ENCODE peak calls at places on chromosomes 3 and 15, in seven cellular contexts. C is AG09319; O is PC-3; W is MCF 10A; I is spleen; Y is PC-9; V is CD8-positive, alpha-beta T cell. M is an unnamed sample.

GRCh38 chr15:92714071-92714456 is 58.5 kb upstream of the FAM174B start:
- DNase-seq in Y (peak), C (no peak), W (no peak), O (peak), I (no peak), V (no peak), M (no peak)

GRCh38 chr3:147398841-147399534 is 7.4 kb downstream of the ZIC4 start:
- DNase-seq in Y (no peak), W (peak), I (no peak), O (peak), C (no peak), V (no peak), M (no peak)

GRCh38 chr15:74785716-74786032 is 3.8 kb downstream of the CSK start:
- DNase-seq in I (peak), O (no peak), Y (no peak), W (no peak), V (no peak), C (no peak), M (no peak)

GRCh38 chr3:20680990-20681628 is 495.1 kb upstream of the SGO1 start:
- DNase-seq in C (no peak), W (no peak), V (no peak), O (no peak), Y (no peak), I (no peak), M (no peak)

GRCh38 chr15:35624881-35625280 is 78.9 kb upstream of the DPH6 start:
- DNase-seq in Y (no peak), C (peak), W (peak), O (no peak), I (no peak), V (no peak), M (no peak)

GRCh38 chr15:96243701-96244100 is 86.8 kb upstream of the NR2F2 start:
- DNase-seq in Y (no peak), O (no peak), V (no peak), I (no peak), C (no peak), W (no peak), M (no peak)

GRCh38 chr3:178137831-178138230 is 398.4 kb upstream of the KCNMB2 start:
- DNase-seq in V (no peak), Y (no peak), C (no peak), I (no peak), O (no peak), W (no peak), M (no peak)

GRCh38 chr3:114093596-114093995 is 37.1 kb downstream of the QTRT2 start:
- DNase-seq in Y (peak), V (no peak), O (peak), C (peak), I (no peak), W (peak), M (no peak)

GRCh38 chr3:63130625-63131024 is 147.5 kb upstream of the SYNPR start:
- DNase-seq in V (no peak), W (no peak), C (no peak), Y (no peak), I (no peak), O (no peak), M (no peak)

GRCh38 chr3:71580636-71581215 is 2.8 kb downstream of the FOXP1 start:
- DNase-seq in V (no peak), Y (no peak), O (no peak), W (peak), I (no peak), C (no peak), M (no peak)

GRCh38 chr3:134446800-134447199 is 39.0 kb downstream of the ANAPC13 start:
- DNase-seq in Y (no peak), O (peak), W (peak), I (no peak), V (no peak), C (no peak), M (no peak)

GRCh38 chr15:78996876-78997275 is 52.0 kb upstream of the CTSH start:
- DNase-seq in C (no peak), I (no peak), V (no peak), O (peak), Y (peak), W (no peak), M (peak)

GRCh38 chr3:88812576-88812975 is 294.8 kb upstream of the EPHA3 start:
- DNase-seq in I (no peak), W (no peak), Y (no peak), C (no peak), V (no peak), O (no peak), M (no peak)

GRCh38 chr3:27617552-27617951 is 104.6 kb downstream of the EOMES start:
- DNase-seq in I (no peak), O (no peak), C (no peak), V (no peak), W (no peak), Y (no peak), M (no peak)

GRCh38 chr15:60555814-60556213 is 76.9 kb upstream of the ICE2 start:
- DNase-seq in V (no peak), O (no peak), I (no peak), Y (no peak), W (no peak), C (no peak), M (no peak)

GRCh38 chr3:54999801-55000200 is 71.9 kb upstream of the LRTM1 start:
- DNase-seq in O (no peak), C (no peak), V (no peak), I (no peak), W (no peak), Y (no peak), M (no peak)

GRCh38 chr15:67033521-67033920 is 31.9 kb upstream of the SMAD3 start:
- DNase-seq in C (no peak), W (no peak), I (peak), V (peak), Y (no peak), O (no peak), M (no peak)
- TF ChIP-seq CTCF in C (no peak), W (no peak), I (no peak), V (no peak), Y (no peak), O (no peak), M (no peak)

GRCh38 chr3:60742606-60743145 is 508.6 kb downstream of the FHIT start:
- DNase-seq in O (peak), W (peak), V (no peak), Y (peak), I (no peak), C (no peak), M (no peak)
- TF ChIP-seq CTCF in O (peak), W (peak), V (no peak), Y (peak), I (no peak), C (peak), M (no peak)

DNA sequence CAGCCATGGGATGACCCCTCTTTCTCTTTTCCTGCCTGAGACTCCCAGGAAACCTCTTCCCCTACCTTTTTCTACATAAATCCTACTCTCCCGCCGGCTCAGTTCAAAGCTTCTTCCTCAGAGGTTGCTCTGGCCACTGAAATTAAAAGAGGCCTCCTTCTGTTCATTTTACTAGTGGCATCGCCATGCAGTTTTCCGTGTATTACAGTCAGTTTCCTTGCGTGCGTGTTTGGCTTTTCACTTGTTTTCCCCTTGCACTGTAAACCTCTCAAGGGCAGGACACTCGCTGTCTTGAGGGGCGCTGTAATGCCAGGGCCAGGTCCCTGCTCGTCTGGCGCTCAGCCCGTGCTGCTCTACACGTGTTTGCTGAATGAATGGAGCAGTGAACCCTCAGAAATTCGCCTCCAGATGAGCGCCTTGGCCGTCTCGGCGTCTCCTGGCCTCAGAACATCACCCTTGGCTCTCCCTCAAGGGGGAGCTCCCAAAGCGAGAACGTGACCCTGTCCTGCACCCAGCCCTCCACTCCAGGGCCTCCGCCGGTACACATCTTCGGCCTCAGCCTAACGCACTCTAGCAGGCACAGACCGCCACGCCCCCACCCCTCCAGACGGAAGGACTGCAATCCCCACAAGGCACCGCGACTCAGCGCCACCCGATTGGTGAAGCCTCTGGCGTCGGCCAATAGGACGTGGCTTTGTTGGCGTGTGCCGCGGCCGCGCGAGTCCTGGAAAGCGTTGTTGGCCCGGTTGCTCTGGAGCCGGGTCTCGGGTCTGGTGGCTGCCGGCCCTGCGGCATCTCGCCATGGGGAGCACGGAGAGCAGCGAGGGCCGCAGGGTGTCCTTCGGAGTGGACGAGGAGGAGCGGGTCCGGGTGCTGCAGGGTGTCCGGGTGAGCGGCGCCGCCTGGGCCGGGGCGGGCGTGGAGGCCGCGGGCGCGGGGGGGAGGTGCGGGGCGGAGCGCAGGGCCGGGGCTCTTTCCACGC is at the start of gene CHCHD6:
- DNase-seq in Y (peak), W (peak), C (peak), I (peak), V (peak), O (peak), M (peak)
- TF ChIP-seq CTCF in Y (peak), W (peak), C (peak), I (no peak), V (no peak), O (peak), M (no peak)

GRCh38 chr3:102307442-102307841 is 127.4 kb upstream of the ZPLD1 start:
- DNase-seq in C (no peak), W (no peak), I (no peak), O (no peak), V (no peak), Y (no peak), M (no peak)
- TF ChIP-seq CTCF in C (no peak), W (no peak), I (no peak), O (no peak), V (no peak), Y (no peak), M (no peak)

GRCh38 chr3:117059054-117059989 is 349.7 kb downstream of the TUSC7 start:
- DNase-seq in C (no peak), I (no peak), V (no peak), O (peak), Y (no peak), W (peak), M (no peak)
- TF ChIP-seq CTCF in C (peak), I (peak), V (no peak), O (peak), Y (peak), W (peak), M (peak)

DNA sequence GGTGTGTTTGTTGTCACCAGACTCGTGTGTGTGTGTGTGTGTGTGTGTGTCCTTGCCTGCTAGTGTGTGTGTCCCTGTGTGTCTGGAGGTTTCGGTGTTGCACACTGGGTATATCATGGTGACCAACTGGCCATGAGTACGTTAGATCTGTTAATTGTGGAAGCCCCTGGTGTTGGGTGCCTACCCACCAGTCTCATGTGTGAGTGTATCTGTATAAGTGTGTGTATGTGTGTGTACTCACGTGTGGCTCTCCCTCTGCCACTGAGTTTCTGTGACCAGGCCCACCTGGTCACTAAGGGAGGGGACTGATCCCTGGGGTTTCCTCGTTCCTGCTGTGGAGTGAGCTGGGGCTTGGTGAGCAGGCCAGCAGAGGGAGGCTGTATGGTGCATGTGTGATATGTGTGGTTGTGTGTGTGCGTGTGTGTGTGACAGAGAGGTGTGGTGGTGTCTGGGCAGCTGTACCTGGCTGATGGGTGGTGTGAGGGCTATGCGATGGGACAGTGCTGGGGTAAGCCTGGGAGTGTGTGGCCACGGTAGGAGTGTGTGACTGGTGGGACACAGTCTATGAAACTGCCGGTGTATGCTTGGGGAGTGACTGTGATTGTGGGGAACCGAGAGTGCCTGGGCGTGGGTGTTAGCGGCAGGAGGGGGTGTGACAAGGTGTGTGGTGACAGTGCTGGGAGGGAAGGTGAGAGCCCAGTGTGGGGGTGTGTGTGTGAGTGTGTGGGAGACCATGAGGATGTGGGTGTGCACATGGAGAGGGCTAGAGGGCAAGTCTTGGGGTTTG is 1.9 kb downstream of the PRKCD start:
- DNase-seq in C (no peak), V (peak), O (peak), Y (no peak), I (peak), W (no peak), M (no peak)
- TF ChIP-seq CTCF in C (no peak), V (no peak), O (no peak), Y (no peak), I (no peak), W (no peak), M (no peak)

GRCh38 chr15:33157636-33158035 is 36.9 kb downstream of the FMN1 start:
- DNase-seq in W (no peak), O (no peak), C (no peak), Y (no peak), I (no peak), V (no peak), M (no peak)

GRCh38 chr15:33160581-33161165 is 33.8 kb downstream of the FMN1 start:
- DNase-seq in O (no peak), V (no peak), W (no peak), Y (no peak), I (no peak), C (no peak), M (no peak)

GRCh38 chr15:33161209-33161608 is 33.3 kb downstream of the FMN1 start:
- DNase-seq in C (no peak), Y (no peak), I (no peak), O (no peak), W (no peak), V (no peak), M (no peak)

GRCh38 chr15:33158359-33158758 is 36.2 kb downstream of the FMN1 start:
- DNase-seq in W (no peak), V (no peak), C (no peak), I (no peak), Y (no peak), O (no peak), M (no peak)

DNA sequence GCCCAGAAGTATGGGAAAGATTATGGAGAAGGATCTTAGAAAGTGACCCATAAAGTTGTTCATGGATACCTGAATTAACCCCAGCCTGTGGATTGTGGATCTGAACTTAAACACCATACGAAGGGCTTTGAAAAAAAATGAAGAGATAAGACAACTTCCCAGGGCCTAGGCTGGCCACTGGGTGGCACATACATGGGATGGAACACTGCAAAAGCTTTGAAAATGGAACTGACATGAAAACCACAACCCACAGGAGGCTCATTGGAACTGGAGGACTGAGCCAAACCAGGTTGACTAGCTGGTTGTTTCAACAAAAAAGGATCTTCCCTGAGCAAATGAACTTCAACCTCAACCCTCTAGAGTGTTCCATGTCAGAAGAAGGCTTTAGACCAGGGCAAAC is 34.5 kb downstream of the FMN1 start:
- DNase-seq in O (peak), C (no peak), Y (no peak), V (no peak), I (no peak), W (no peak), M (no peak)
- TF ChIP-seq CTCF in O (peak), C (no peak), Y (no peak), V (no peak), I (no peak), W (no peak), M (no peak)

DNA sequence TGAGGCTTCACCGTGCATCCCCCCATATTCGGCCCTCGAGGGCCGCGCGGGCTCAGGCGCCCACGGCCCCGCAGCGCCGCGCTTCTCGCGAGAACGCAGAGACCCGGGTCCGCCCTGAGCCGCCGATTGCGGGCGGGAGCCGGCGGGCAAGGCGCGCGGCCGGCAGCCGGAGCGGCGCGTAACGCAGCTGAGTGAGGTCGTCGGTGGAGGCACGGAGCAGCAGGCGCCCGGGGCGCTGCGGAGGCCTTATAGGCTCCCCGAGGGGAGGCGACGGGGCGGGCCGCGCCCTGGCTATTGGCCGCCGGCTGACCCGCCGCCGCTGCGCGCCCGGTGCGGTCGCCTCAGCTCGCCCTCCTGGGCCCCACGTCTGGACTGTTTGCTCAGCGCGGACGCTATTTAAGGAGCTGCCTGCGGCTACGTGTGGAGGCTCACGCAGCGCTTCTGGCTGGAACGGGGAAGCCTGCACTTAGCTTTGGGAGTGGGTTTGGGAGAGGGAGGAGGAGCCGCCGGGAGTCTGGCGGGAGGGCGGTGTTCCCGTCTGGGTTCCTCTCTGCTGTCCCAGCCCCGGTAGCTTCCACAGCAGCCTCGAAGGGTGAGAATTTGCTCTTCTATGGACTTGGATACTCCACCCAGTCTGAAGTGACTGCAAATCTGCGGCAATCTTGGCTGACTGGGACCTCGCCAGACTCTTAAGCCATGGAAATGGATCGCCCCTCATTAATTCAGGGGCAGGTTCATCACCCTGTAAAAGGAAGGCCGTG is at the start of gene PLOD2:
- DNase-seq in I (peak), C (peak), O (peak), W (peak), Y (peak), V (no peak), M (no peak)
- TF ChIP-seq CTCF in I (no peak), C (no peak), O (no peak), W (no peak), Y (no peak), V (no peak), M (no peak)

DNA sequence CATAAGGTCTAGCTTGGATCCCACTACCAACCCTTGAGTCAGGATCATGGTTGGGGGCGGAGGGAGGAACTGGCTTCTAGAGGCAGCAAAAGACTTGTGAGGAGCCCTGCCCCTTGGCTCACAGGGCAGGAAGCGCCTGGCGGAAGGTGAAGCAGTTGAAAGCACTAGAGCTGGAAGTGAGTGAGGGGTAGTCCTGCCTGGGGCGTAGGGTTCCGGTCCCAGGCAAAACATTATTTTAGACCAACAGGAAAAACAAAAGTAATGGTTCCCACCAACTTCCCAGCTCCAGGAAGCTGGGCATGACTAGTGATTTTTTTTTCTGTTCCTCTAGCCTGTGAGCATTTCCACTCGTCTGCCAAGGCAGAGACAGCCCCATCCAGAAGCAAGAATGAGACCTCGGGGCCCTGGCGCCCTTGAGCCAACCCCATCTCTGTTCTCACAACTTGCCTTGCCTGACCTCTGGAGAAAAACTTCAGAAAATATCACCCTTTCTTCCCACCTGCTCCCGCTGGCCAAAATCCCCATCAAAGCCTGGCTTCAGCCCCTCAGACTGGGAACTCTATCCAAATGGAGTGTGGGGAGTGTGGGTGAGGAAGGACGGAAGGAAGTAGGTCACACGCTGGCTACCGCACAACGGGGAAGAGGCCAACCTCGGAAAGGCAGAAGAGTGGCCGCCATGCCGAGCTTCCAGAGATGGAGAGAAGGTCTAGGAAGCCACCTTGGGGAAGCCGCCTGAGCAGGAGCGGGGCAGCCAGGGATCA is 57.5 kb downstream of the RBPMS2 start:
- DNase-seq in V (no peak), O (no peak), I (peak), Y (no peak), W (no peak), C (no peak), M (no peak)
- TF ChIP-seq CTCF in V (no peak), O (no peak), I (no peak), Y (no peak), W (no peak), C (no peak), M (no peak)

M was measured in CD14-positive monocyte.